ENCODE peak calls at places on chromosomes 4 and X, in six cellular contexts. W is body of pancreas, N is prostate gland, C is IMR-90, X is endothelial cell of umbilical vein, D is uterus. O is an unnamed sample. For H3K4me1 and H3K27me3, the result is how much of the 10 kb centered on the place peaks cover.

GRCh38 chr4:108370291-108370690 is 201.6 kb upstream of the LEF1 start:
- DNase-seq in N (no peak), X (no peak), D (no peak), C (no peak), W (no peak), O (no peak)

GRCh38 chr4:168461821-168462220 is 18.5 kb downstream of the DDX60L start:
- DNase-seq in N (no peak), C (peak), X (peak), D (no peak), W (no peak), O (no peak)

GRCh38 chrX:139875831-139876230 is 57.0 kb downstream of the ATP11C start:
- DNase-seq in N (no peak), C (no peak), X (peak), D (no peak), W (no peak), O (no peak)

GRCh38 chrX:41291309-41291708 is 42.7 kb upstream of the DDX3X start:
- DNase-seq in C (no peak), N (no peak), W (no peak), X (no peak), D (no peak), O (no peak)

GRCh38 chrX:109783712-109784109 is 50.7 kb upstream of the ACSL4 start:
- DNase-seq in D (no peak), N (peak), X (no peak), C (no peak), W (peak), O (no peak)

GRCh38 chrX:44019911-44020310 is 46.7 kb upstream of the NDP start:
- DNase-seq in N (no peak), D (no peak), W (no peak), X (no peak), C (no peak), O (no peak)

GRCh38 chr4:39913466-39913865 is 64.2 kb downstream of the PDS5A start:
- DNase-seq in W (no peak), N (no peak), D (no peak), X (no peak), C (no peak), O (no peak)

GRCh38 chr4:1179089-1179441 is 6.7 kb upstream of the SPON2 start:
- DNase-seq in W (no peak), D (no peak), N (no peak), X (no peak), C (no peak), O (no peak)

GRCh38 chr4:42654606-42655005 is 2.3 kb downstream of the ATP8A1 start:
- DNase-seq in N (no peak), W (no peak), D (no peak), X (peak), C (peak), O (peak)

GRCh38 chr4:88006956-88007303 is 505 bp upstream of the PKD2 start:
- DNase-seq in C (no peak), X (no peak), N (no peak), D (no peak), W (no peak), O (no peak)

GRCh38 chr4:89661490-89661889 is 175.5 kb downstream of the SNCA start:
- DNase-seq in X (peak), N (no peak), W (no peak), D (no peak), C (peak), O (no peak)

GRCh38 chr4:7434766-7435150 is at the start of gene PSAPL1:
- DNase-seq in W (no peak), X (no peak), D (no peak), N (no peak), C (peak), O (no peak)

GRCh38 chrX:71118032-71118984 is at the start of gene MED12:
- DNase-seq in N (peak), W (peak), X (peak), C (peak), D (peak), O (peak)

DNA sequence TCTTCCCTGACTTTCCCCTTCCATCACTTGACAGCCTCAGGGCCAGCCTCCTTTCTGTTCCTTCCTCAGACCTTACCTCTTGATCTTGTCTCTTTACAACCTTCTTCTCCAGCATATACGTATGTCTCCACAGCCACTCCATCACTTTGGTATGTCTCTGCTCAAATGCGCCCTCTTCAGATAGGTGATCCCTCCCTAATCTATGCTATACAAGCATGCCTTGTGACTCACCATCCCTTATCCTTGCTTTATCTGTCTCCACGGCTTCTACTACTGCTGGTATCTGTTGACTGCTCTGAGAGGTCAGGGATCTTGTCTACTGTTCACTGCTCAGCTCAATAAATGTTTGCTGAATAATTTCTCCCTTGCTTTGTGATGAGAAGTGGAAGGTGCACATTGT is 9.0 kb downstream of the ARAP2 start:
- DNase-seq in D (no peak), X (no peak), N (no peak), W (no peak), C (peak), O (no peak)
- H3K4me1 ChIP-seq in D (under half), X (under half), N (under half), W (under half), C (under half), O (under half)

GRCh38 chrX:127702527-127702926 is 349.7 kb downstream of the ACTRT1 start:
- DNase-seq in C (no peak), W (no peak), X (no peak), D (no peak), N (no peak), O (no peak)
- H3K27me3 ChIP-seq in C (under half), W (under half), X (under half), D (under half), N (under half), O (under half)

GRCh38 chr4:2785613-2786012 is 7.3 kb upstream of the SH3BP2 start:
- DNase-seq in N (no peak), W (peak), C (no peak), D (no peak), X (no peak), O (no peak)
- TF ChIP-seq POLR2A in N (no peak), W (no peak), C (no peak), D (no peak), X (no peak), O (no peak)

GRCh38 chr4:10096201-10096975 is 20.2 kb downstream of the WDR1 start:
- DNase-seq in X (peak), D (peak), N (no peak), C (peak), W (no peak), O (peak)

GRCh38 chr4:10094841-10095240 is 21.8 kb downstream of the WDR1 start:
- DNase-seq in N (no peak), W (no peak), D (no peak), C (no peak), X (no peak), O (no peak)

GRCh38 chr4:10093801-10094552 is 22.6 kb downstream of the WDR1 start:
- DNase-seq in C (peak), D (no peak), X (peak), N (no peak), W (no peak), O (peak)

GRCh38 chr4:10096976-10097330 is 19.6 kb downstream of the WDR1 start:
- DNase-seq in W (no peak), C (no peak), N (no peak), D (no peak), X (no peak), O (no peak)

DNA sequence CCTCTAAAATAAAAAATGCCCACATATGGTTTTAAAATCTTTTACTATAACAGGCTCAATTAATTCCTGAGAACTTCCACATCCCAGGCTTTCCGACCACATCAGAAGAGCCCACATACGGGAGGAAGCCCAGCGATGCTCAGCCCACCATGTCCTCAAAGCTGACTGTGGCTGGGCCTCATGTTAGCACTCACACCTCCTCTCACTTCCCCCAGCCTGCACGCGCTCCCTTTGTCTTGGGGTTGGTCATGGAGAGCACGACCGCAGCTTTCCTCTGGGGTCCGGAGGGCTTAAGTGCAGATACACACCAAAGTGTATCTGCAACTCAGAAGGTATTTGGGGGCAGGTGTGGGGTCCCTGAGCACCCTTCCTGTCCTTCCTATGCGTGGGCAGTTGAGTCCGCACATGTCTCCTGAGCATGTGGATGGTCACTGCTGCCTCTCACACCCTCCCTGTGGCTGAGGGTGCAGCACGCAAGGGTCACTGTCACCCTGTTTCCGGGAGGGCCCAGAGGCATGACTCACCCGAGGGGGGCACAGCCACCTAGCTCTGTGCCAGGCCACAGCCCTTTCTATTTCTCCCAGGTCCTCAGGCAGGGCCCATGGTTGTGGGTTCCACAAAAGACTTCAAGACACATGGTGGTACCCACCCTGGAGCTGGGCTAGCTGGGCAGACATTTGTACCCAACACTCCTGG is 21.2 kb downstream of the WDR1 start:
- DNase-seq in X (no peak), N (no peak), W (no peak), D (no peak), C (no peak), O (no peak)
- H3K4me1 ChIP-seq in X (half or more), N (under half), W (under half), D (under half), C (half or more), O (under half)

GRCh38 chr4:2399216-2399615 is 19.2 kb downstream of the ZFYVE28 start:
- DNase-seq in D (no peak), X (no peak), N (no peak), W (no peak), C (no peak), O (no peak)
- H3K27me3 ChIP-seq in D (under half), X (under half), N (under half), W (under half), C (under half), O (under half)

DNA sequence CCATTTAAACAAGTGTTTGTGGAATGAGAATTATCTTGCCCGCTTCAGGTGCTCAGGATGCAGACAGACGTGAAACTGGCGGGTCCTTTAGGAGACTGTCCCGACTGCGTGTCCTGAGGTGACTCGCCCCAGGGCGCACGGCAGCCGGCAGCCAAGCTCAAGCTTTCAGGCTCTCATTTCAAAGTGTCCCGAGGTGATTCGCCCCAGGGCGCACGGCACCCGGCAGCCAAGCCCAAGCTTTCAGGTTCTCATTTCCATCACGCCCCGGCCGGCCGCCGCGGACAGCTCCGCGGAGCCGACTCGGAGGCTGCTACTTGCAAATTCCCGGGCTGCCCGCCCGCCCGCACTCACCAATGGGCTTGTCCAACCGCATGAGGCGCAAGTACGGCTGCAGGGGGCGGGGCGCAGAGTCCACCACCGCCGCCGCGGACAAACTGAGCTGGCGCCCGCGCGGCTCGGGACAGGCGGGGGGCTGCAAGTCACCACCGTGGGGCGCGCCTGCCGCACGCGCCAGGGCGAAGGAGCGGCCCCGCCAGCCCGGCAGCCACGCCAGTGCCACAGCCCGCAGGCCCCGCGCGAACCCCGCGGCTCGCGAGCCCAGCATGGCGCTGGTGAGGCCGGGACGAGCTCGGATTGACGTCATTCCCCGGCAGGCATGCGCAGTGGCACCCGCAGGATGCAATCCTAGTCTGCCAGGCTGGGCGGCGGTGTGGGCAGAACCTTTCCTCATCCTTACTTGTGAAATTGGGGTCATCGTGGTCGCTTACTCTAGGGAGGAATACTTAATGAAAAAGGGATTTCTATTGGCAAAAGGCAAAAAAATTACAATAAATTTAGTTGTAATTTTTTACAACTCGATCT is at the start of gene COQ2:
- DNase-seq in D (peak), N (peak), X (peak), W (peak), C (peak), O (peak)
- TF ChIP-seq POLR2A in D (peak), N (peak), X (peak), W (peak), C (peak), O (peak)

DNA sequence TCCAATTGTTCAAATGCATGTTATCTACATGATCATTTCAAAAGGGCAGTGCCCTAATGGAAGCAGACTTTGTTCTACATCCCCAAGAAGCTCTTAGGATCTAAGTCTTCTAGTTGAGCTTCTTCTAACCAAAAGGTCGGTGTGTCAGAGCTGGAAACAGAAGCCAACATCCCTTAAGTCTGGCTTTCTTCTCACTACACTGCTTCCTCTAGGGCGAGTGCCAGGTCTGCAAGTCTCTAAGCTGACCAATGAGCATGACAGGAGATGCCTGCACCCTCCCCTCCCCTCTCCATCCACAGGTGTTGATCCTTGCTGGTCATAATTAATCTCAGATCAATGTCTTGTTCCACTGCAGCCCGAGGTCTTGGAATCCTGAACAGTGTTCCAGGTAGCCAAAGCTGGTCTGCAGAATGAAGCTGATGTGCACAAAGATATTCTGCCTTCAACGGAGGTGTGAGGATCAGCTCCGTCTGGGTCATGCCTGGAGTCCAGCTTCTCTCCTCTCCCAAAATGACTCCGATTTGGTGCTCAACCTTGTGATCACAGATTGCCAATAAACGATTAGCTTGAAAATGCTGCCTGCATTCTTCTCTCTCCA is 44.1 kb downstream of the WDR1 start:
- DNase-seq in D (no peak), X (no peak), N (no peak), W (no peak), C (no peak), O (no peak)
- H3K4me1 ChIP-seq in D (under half), X (under half), N (under half), W (under half), C (under half), O (under half)